ENCODE peak calls at places on chromosomes 13 and 19, in four cellular contexts. One of them, this sample, is unnamed.

GRCh38 chr19:46821512-46822359 is 28.9 kb downstream of the AP2S1 start:
- DNase-seq in activated T-cell treated with anti-CD3 and anti-CD28 coated beads, Interleukin-2, amount 50 U/mL, for 24 hours: peak
- DNase-seq in nephron progenitor cell: no peak
- DNase-seq in D721Med: no peak
- DNase-seq in this sample: peak

GRCh38 chr13:45681101-45681500 is 21.0 kb upstream of the CBY2 start:
- DNase-seq in nephron progenitor cell: peak
- DNase-seq in activated T-cell treated with anti-CD3 and anti-CD28 coated beads, Interleukin-2, amount 50 U/mL, for 24 hours: no peak
- DNase-seq in D721Med: no peak
- DNase-seq in this sample: no peak

GRCh38 chr13:43061496-43062280 is 38.3 kb downstream of the DNAJC15 start:
- DNase-seq in nephron progenitor cell: no peak
- DNase-seq in D721Med: no peak
- DNase-seq in activated T-cell treated with anti-CD3 and anti-CD28 coated beads, Interleukin-2, amount 50 U/mL, for 24 hours: no peak
- DNase-seq in this sample: no peak

GRCh38 chr19:51742736-51743288 is 8.9 kb downstream of the FPR1 start:
- DNase-seq in nephron progenitor cell: no peak
- DNase-seq in activated T-cell treated with anti-CD3 and anti-CD28 coated beads, Interleukin-2, amount 50 U/mL, for 24 hours: no peak
- DNase-seq in D721Med: no peak
- DNase-seq in this sample: no peak

GRCh38 chr13:33976965-33977364 is 159.0 kb downstream of the RFC3 start:
- DNase-seq in nephron progenitor cell: no peak
- DNase-seq in D721Med: no peak
- DNase-seq in activated T-cell treated with anti-CD3 and anti-CD28 coated beads, Interleukin-2, amount 50 U/mL, for 24 hours: no peak
- DNase-seq in this sample: no peak

GRCh38 chr19:10390652-10391286 is 10.4 kb upstream of the TYK2 start:
- DNase-seq in activated T-cell treated with anti-CD3 and anti-CD28 coated beads, Interleukin-2, amount 50 U/mL, for 24 hours: peak
- DNase-seq in D721Med: no peak
- DNase-seq in nephron progenitor cell: peak
- DNase-seq in this sample: peak

GRCh38 chr13:40433577-40433976 is 232.9 kb downstream of the FOXO1 start:
- DNase-seq in D721Med: no peak
- DNase-seq in nephron progenitor cell: no peak
- DNase-seq in activated T-cell treated with anti-CD3 and anti-CD28 coated beads, Interleukin-2, amount 50 U/mL, for 24 hours: peak
- DNase-seq in this sample: no peak

GRCh38 chr19:33720691-33721682 is 75.7 kb upstream of the KCTD15 start:
- DNase-seq in nephron progenitor cell: no peak
- DNase-seq in activated T-cell treated with anti-CD3 and anti-CD28 coated beads, Interleukin-2, amount 50 U/mL, for 24 hours: no peak
- DNase-seq in D721Med: no peak
- DNase-seq in this sample: no peak

GRCh38 chr19:33368074-33368864 is 5.2 kb upstream of the CEBPG start:
- DNase-seq in D721Med: no peak
- DNase-seq in activated T-cell treated with anti-CD3 and anti-CD28 coated beads, Interleukin-2, amount 50 U/mL, for 24 hours: no peak
- DNase-seq in nephron progenitor cell: no peak
- DNase-seq in this sample: peak

GRCh38 chr19:10290439-10290875 is 705 bp downstream of the ICAM5 start:
- DNase-seq in nephron progenitor cell: peak
- DNase-seq in D721Med: no peak
- DNase-seq in activated T-cell treated with anti-CD3 and anti-CD28 coated beads, Interleukin-2, amount 50 U/mL, for 24 hours: peak
- DNase-seq in this sample: no peak

GRCh38 chr19:8192227-8192820 is 16.8 kb upstream of the CERS4 start:
- DNase-seq in activated T-cell treated with anti-CD3 and anti-CD28 coated beads, Interleukin-2, amount 50 U/mL, for 24 hours: no peak
- DNase-seq in D721Med: no peak
- DNase-seq in nephron progenitor cell: no peak
- DNase-seq in this sample: no peak

GRCh38 chr13:44352671-44353070 is 21.0 kb upstream of the SERP2 start:
- DNase-seq in activated T-cell treated with anti-CD3 and anti-CD28 coated beads, Interleukin-2, amount 50 U/mL, for 24 hours: no peak
- DNase-seq in nephron progenitor cell: no peak
- DNase-seq in D721Med: no peak
- DNase-seq in this sample: no peak

GRCh38 chr13:104372128-104372527 is 1305.9 kb upstream of the SLC10A2 start:
- DNase-seq in D721Med: no peak
- DNase-seq in nephron progenitor cell: no peak
- DNase-seq in activated T-cell treated with anti-CD3 and anti-CD28 coated beads, Interleukin-2, amount 50 U/mL, for 24 hours: no peak
- DNase-seq in this sample: no peak

GRCh38 chr19:11268783-11269267 is 6.5 kb upstream of the DOCK6 start:
- DNase-seq in nephron progenitor cell: no peak
- DNase-seq in activated T-cell treated with anti-CD3 and anti-CD28 coated beads, Interleukin-2, amount 50 U/mL, for 24 hours: no peak
- DNase-seq in D721Med: no peak
- DNase-seq in this sample: peak

GRCh38 chr19:19636573-19636972 is 6.9 kb downstream of the GMIP start:
- DNase-seq in D721Med: no peak
- DNase-seq in activated T-cell treated with anti-CD3 and anti-CD28 coated beads, Interleukin-2, amount 50 U/mL, for 24 hours: no peak
- DNase-seq in nephron progenitor cell: no peak
- DNase-seq in this sample: no peak

GRCh38 chr13:34020388-34020787 is 202.4 kb downstream of the RFC3 start:
- DNase-seq in activated T-cell treated with anti-CD3 and anti-CD28 coated beads, Interleukin-2, amount 50 U/mL, for 24 hours: no peak
- DNase-seq in nephron progenitor cell: no peak
- DNase-seq in D721Med: no peak
- DNase-seq in this sample: no peak

GRCh38 chr19:18637644-18638630 is 1.1 kb downstream of the KLHL26 start:
- DNase-seq in activated T-cell treated with anti-CD3 and anti-CD28 coated beads, Interleukin-2, amount 50 U/mL, for 24 hours: no peak
- DNase-seq in nephron progenitor cell: no peak
- DNase-seq in D721Med: no peak
- DNase-seq in this sample: no peak

GRCh38 chr13:53873558-53873957 is 844.9 kb downstream of the OLFM4 start:
- DNase-seq in nephron progenitor cell: no peak
- DNase-seq in activated T-cell treated with anti-CD3 and anti-CD28 coated beads, Interleukin-2, amount 50 U/mL, for 24 hours: no peak
- DNase-seq in D721Med: no peak
- DNase-seq in this sample: no peak

GRCh38 chr19:47891923-47892666 is 6.0 kb upstream of the SULT2A1 start:
- DNase-seq in nephron progenitor cell: no peak
- DNase-seq in activated T-cell treated with anti-CD3 and anti-CD28 coated beads, Interleukin-2, amount 50 U/mL, for 24 hours: no peak
- DNase-seq in D721Med: no peak
- DNase-seq in this sample: no peak

GRCh38 chr19:33819875-33820781 is 23.5 kb downstream of the KCTD15 start:
- DNase-seq in D721Med: no peak
- DNase-seq in nephron progenitor cell: peak
- DNase-seq in activated T-cell treated with anti-CD3 and anti-CD28 coated beads, Interleukin-2, amount 50 U/mL, for 24 hours: peak
- DNase-seq in this sample: no peak

GRCh38 chr19:3201072-3201700 is 15.5 kb downstream of the NCLN start:
- DNase-seq in activated T-cell treated with anti-CD3 and anti-CD28 coated beads, Interleukin-2, amount 50 U/mL, for 24 hours: no peak
- DNase-seq in nephron progenitor cell: no peak
- DNase-seq in D721Med: no peak
- DNase-seq in this sample: no peak

GRCh38 chr13:111393221-111393790 is 72.9 kb downstream of the TEX29 start:
- DNase-seq in D721Med: no peak
- DNase-seq in nephron progenitor cell: no peak
- DNase-seq in activated T-cell treated with anti-CD3 and anti-CD28 coated beads, Interleukin-2, amount 50 U/mL, for 24 hours: no peak
- DNase-seq in this sample: no peak

GRCh38 chr13:66040506-66040905 is 1189.6 kb downstream of the PCDH9 start:
- DNase-seq in D721Med: no peak
- DNase-seq in nephron progenitor cell: no peak
- DNase-seq in activated T-cell treated with anti-CD3 and anti-CD28 coated beads, Interleukin-2, amount 50 U/mL, for 24 hours: no peak
- DNase-seq in this sample: no peak

GRCh38 chr19:37014456-37014855 is 63.8 kb upstream of the ZNF420 start:
- DNase-seq in nephron progenitor cell: no peak
- DNase-seq in D721Med: no peak
- DNase-seq in activated T-cell treated with anti-CD3 and anti-CD28 coated beads, Interleukin-2, amount 50 U/mL, for 24 hours: no peak
- DNase-seq in this sample: no peak

GRCh38 chr19:7881910-7882309 is 6.4 kb upstream of the LRRC8E start:
- DNase-seq in activated T-cell treated with anti-CD3 and anti-CD28 coated beads, Interleukin-2, amount 50 U/mL, for 24 hours: no peak
- DNase-seq in D721Med: no peak
- DNase-seq in nephron progenitor cell: no peak
- DNase-seq in this sample: no peak

GRCh38 chr13:35347679-35348205 is 128.7 kb downstream of the MAB21L1 start:
- DNase-seq in nephron progenitor cell: no peak
- DNase-seq in activated T-cell treated with anti-CD3 and anti-CD28 coated beads, Interleukin-2, amount 50 U/mL, for 24 hours: no peak
- DNase-seq in D721Med: no peak
- DNase-seq in this sample: no peak

GRCh38 chr19:35090160-35090794 is 25.3 kb upstream of the FXYD3 start:
- DNase-seq in D721Med: peak
- DNase-seq in nephron progenitor cell: peak
- DNase-seq in activated T-cell treated with anti-CD3 and anti-CD28 coated beads, Interleukin-2, amount 50 U/mL, for 24 hours: peak
- DNase-seq in this sample: peak

GRCh38 chr19:41456342-41456918 is 13.5 kb downstream of the ERICH4 start:
- DNase-seq in nephron progenitor cell: no peak
- DNase-seq in activated T-cell treated with anti-CD3 and anti-CD28 coated beads, Interleukin-2, amount 50 U/mL, for 24 hours: no peak
- DNase-seq in D721Med: no peak
- DNase-seq in this sample: no peak

GRCh38 chr19:41936416-41936850 is 8.2 kb upstream of the ERFL start:
- DNase-seq in D721Med: no peak
- DNase-seq in activated T-cell treated with anti-CD3 and anti-CD28 coated beads, Interleukin-2, amount 50 U/mL, for 24 hours: no peak
- DNase-seq in nephron progenitor cell: no peak
- DNase-seq in this sample: no peak

GRCh38 chr19:12985049-12985776 is 10.1 kb upstream of the NFIX start:
- DNase-seq in nephron progenitor cell: no peak
- DNase-seq in activated T-cell treated with anti-CD3 and anti-CD28 coated beads, Interleukin-2, amount 50 U/mL, for 24 hours: no peak
- DNase-seq in D721Med: no peak
- DNase-seq in this sample: peak

GRCh38 chr13:28347456-28348371 is 147.2 kb downstream of the FLT1 start:
- DNase-seq in nephron progenitor cell: no peak
- DNase-seq in activated T-cell treated with anti-CD3 and anti-CD28 coated beads, Interleukin-2, amount 50 U/mL, for 24 hours: no peak
- DNase-seq in D721Med: no peak
- DNase-seq in this sample: no peak

GRCh38 chr19:45528744-45529453 is 21.6 kb downstream of the VASP start:
- DNase-seq in D721Med: no peak
- DNase-seq in nephron progenitor cell: peak
- DNase-seq in activated T-cell treated with anti-CD3 and anti-CD28 coated beads, Interleukin-2, amount 50 U/mL, for 24 hours: peak
- DNase-seq in this sample: no peak

GRCh38 chr13:84096221-84096620 is 213.9 kb upstream of the SLITRK1 start:
- DNase-seq in activated T-cell treated with anti-CD3 and anti-CD28 coated beads, Interleukin-2, amount 50 U/mL, for 24 hours: no peak
- DNase-seq in nephron progenitor cell: no peak
- DNase-seq in D721Med: no peak
- DNase-seq in this sample: no peak

GRCh38 chr19:46629546-46630025 is 4.7 kb upstream of the PTGIR start:
- DNase-seq in D721Med: no peak
- DNase-seq in activated T-cell treated with anti-CD3 and anti-CD28 coated beads, Interleukin-2, amount 50 U/mL, for 24 hours: no peak
- DNase-seq in nephron progenitor cell: no peak
- DNase-seq in this sample: no peak

GRCh38 chr19:41367848-41368301 is 3.9 kb upstream of the B9D2 start:
- DNase-seq in activated T-cell treated with anti-CD3 and anti-CD28 coated beads, Interleukin-2, amount 50 U/mL, for 24 hours: no peak
- DNase-seq in nephron progenitor cell: no peak
- DNase-seq in D721Med: no peak
- DNase-seq in this sample: no peak

GRCh38 chr13:32969516-32969941 is 46.7 kb upstream of the KL start:
- DNase-seq in nephron progenitor cell: no peak
- DNase-seq in activated T-cell treated with anti-CD3 and anti-CD28 coated beads, Interleukin-2, amount 50 U/mL, for 24 hours: no peak
- DNase-seq in D721Med: no peak
- DNase-seq in this sample: no peak

GRCh38 chr13:42548731-42549554 is 25.0 kb upstream of the TNFSF11 start:
- DNase-seq in nephron progenitor cell: peak
- DNase-seq in activated T-cell treated with anti-CD3 and anti-CD28 coated beads, Interleukin-2, amount 50 U/mL, for 24 hours: no peak
- DNase-seq in D721Med: no peak
- DNase-seq in this sample: peak

GRCh38 chr19:38024991-38025716 is 118.1 kb downstream of the SIPA1L3 start:
- DNase-seq in D721Med: no peak
- DNase-seq in nephron progenitor cell: no peak
- DNase-seq in activated T-cell treated with anti-CD3 and anti-CD28 coated beads, Interleukin-2, amount 50 U/mL, for 24 hours: no peak
- DNase-seq in this sample: no peak

GRCh38 chr19:18949858-18950257 is 8.8 kb upstream of the HOMER3 start:
- DNase-seq in D721Med: no peak
- DNase-seq in activated T-cell treated with anti-CD3 and anti-CD28 coated beads, Interleukin-2, amount 50 U/mL, for 24 hours: no peak
- DNase-seq in nephron progenitor cell: no peak
- DNase-seq in this sample: no peak

This sample was measured in SJCRH30.